ENCODE peak calls at places on chromosomes 5 and 9, in eight cellular contexts. G is ascending aorta, Y is PC-9, E is transverse colon, R is HCT116, U is mucosa of descending colon, N is psoas muscle, M is HepG2. F is an unnamed sample.

GRCh38 chr5:65263291-65263690 is 218.4 kb downstream of the ADAMTS6 start:
- DNase-seq in G (no peak), Y (no peak), E (no peak), R (no peak), U (no peak), N (no peak), M (no peak), F (peak; percentile 31)

GRCh38 chr5:95148453-95148852 is 136.4 kb downstream of the MCTP1 start:
- DNase-seq in G (no peak), Y (no peak), E (no peak), R (no peak), U (no peak), N (no peak), M (no peak), F (no peak)

GRCh38 chr5:28947865-28948264 is 1909.5 kb upstream of the CDH9 start:
- DNase-seq in G (no peak), Y (no peak), E (no peak), R (no peak), U (no peak), N (no peak), M (no peak), F (no peak)

GRCh38 chr5:16880547-16880946 is 55.5 kb downstream of the MYO10 start:
- DNase-seq in G (no peak), Y (no peak), E (no peak), R (no peak), U (no peak), N (no peak), M (no peak), F (no peak)

GRCh38 chr5:2876183-2876582 is 124.7 kb upstream of the IRX2 start:
- DNase-seq in G (no peak), Y (no peak), E (no peak), R (no peak), U (no peak), N (no peak), M (no peak), F (no peak)

GRCh38 chr5:43635374-43635773 is 32.4 kb downstream of the NNT start:
- DNase-seq in G (no peak), Y (no peak), E (no peak), R (no peak), U (no peak), N (no peak), M (no peak), F (peak; percentile 15)

GRCh38 chr9:36504154-36504550 is 68.5 kb upstream of the MELK start:
- DNase-seq in G (no peak), Y (no peak), E (no peak), R (no peak), U (no peak), N (no peak), M (no peak), F (no peak)

GRCh38 chr5:32651638-32652037 is 59.5 kb upstream of the NPR3 start:
- DNase-seq in G (no peak), Y (no peak), E (no peak), R (no peak), U (no peak), N (no peak), M (no peak), F (no peak)

GRCh38 chr5:73229271-73229670 is 56.3 kb downstream of the TMEM174 start:
- DNase-seq in G (no peak), Y (peak; percentile 77), E (no peak), R (no peak), U (no peak), N (no peak), M (no peak), F (no peak)

GRCh38 chr5:38931731-38932130 is 85.9 kb downstream of the OSMR start:
- DNase-seq in G (no peak), Y (no peak), E (no peak), R (no peak), U (no peak), N (no peak), M (no peak), F (no peak)

GRCh38 chr9:134655591-134656333 is 14.2 kb downstream of the COL5A1 start:
- DNase-seq in G (no peak), Y (no peak), E (no peak), R (no peak), U (peak; percentile 18), N (peak; percentile 14), M (no peak), F (no peak)

GRCh38 chr9:121870271-121870670 is 218.8 kb downstream of the DAB2IP start:
- DNase-seq in G (no peak), Y (no peak), E (no peak), R (no peak), U (no peak), N (no peak), M (no peak), F (no peak)

GRCh38 chr5:122702524-122702875 is 72.4 kb upstream of the SNX2 start:
- DNase-seq in G (no peak), Y (no peak), E (no peak), R (no peak), U (no peak), N (no peak), M (no peak), F (no peak)

GRCh38 chr5:122701640-122702523 is 73.0 kb upstream of the SNX2 start:
- DNase-seq in G (no peak), Y (no peak), E (peak; percentile 9), R (no peak), U (no peak), N (no peak), M (no peak), F (no peak)

GRCh38 chr5:122704247-122705036 is 70.4 kb upstream of the SNX2 start:
- DNase-seq in G (no peak), Y (no peak), E (no peak), R (peak; percentile 43), U (no peak), N (no peak), M (peak; percentile 45), F (peak; percentile 78)

GRCh38 chr5:122705876-122706275 is 69.0 kb upstream of the SNX2 start:
- DNase-seq in G (no peak), Y (no peak), E (no peak), R (no peak), U (no peak), N (no peak), M (no peak), F (peak; percentile 12)

DNA sequence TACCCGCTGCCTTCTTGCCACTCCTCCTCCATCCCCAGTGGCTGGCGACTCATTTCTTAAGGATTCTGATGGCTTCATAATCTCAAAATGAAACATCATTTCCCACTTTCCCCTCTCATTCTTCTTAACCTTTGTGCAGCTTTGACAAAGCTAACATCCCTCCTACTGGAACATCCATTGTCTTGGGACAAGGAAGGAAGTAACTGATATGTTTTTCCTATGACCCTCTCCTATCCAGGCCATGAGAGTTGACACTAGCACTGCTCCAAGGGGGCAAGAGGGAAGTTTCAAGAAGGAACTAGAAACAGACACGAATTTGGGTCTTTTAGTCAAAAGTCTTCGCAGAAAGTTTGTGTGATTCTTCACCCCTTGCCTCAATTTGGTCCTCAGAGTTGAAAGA is 71.7 kb upstream of the SNX2 start:
- DNase-seq in G (no peak), Y (no peak), E (no peak), R (no peak), U (no peak), N (no peak), M (no peak), F (peak; percentile 13)
- H3K4me3 ChIP-seq in G (no peak overlapping the region), Y (no peak overlapping the region), E (no peak overlapping the region), R (no peak overlapping the region), U (no peak overlapping the region), N (no peak overlapping the region), M (no peak overlapping the region), F (no peak overlapping the region)

GRCh38 chr9:126066131-126066530 is 260.5 kb upstream of the MVB12B start:
- DNase-seq in G (no peak), Y (no peak), E (no peak), R (no peak), U (no peak), N (no peak), M (no peak), F (no peak)

GRCh38 chr9:126062158-126062929 is 264.3 kb upstream of the MVB12B start:
- DNase-seq in G (no peak), Y (no peak), E (no peak), R (no peak), U (no peak), N (no peak), M (no peak), F (no peak)

GRCh38 chr9:126061575-126061974 is 265.1 kb upstream of the MVB12B start:
- DNase-seq in G (no peak), Y (no peak), E (no peak), R (no peak), U (no peak), N (no peak), M (no peak), F (no peak)

GRCh38 chr9:126067031-126067734 is 259.4 kb upstream of the MVB12B start:
- DNase-seq in G (no peak), Y (no peak), E (no peak), R (no peak), U (no peak), N (no peak), M (no peak), F (no peak)

DNA sequence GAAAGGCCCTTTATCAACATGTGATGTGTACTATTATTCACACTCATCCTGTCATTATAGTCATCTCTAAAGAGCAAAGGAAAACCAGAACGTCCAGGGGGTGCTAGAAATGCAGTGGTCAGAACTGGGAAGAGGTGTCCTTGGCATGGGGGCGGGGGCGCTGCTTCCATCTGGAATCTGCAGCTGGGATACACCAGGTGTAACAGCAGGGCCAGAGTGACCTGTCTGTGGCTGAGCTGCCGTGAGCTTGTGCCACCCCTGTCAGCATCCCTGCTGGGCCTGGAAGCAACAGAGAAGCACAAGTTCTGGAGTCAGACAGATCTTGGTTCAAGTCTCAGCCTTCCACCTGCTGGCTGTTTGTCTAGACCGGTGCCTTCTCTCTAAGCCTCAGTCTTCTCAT is 263.3 kb upstream of the MVB12B start:
- DNase-seq in G (no peak), Y (no peak), E (no peak), R (no peak), U (no peak), N (no peak), M (no peak), F (no peak)
- TF ChIP-seq CTCF in G (no peak), Y (no peak), E (no peak), R (no peak), U (no peak), N (no peak), M (no peak), F (no peak)

GRCh38 chr9:79565245-79565644 is 6.5 kb upstream of the TLE4 start:
- DNase-seq in G (no peak), Y (no peak), E (peak; percentile 30), R (no peak), U (no peak), N (no peak), M (no peak), F (no peak)

GRCh38 chr9:79562749-79563386 is 8.9 kb upstream of the TLE4 start:
- DNase-seq in G (no peak), Y (no peak), E (no peak), R (no peak), U (no peak), N (no peak), M (no peak), F (no peak)

GRCh38 chr9:79555474-79555873 is 16.3 kb upstream of the TLE4 start:
- DNase-seq in G (no peak), Y (no peak), E (no peak), R (no peak), U (no peak), N (no peak), M (no peak), F (no peak)

GRCh38 chr9:79559501-79560181 is 12.1 kb upstream of the TLE4 start:
- DNase-seq in G (no peak), Y (no peak), E (no peak), R (no peak), U (no peak), N (no peak), M (no peak), F (no peak)
- H3K4me3 ChIP-seq in G (no peak overlapping the region), Y (no peak overlapping the region), E (no peak overlapping the region), R (no peak overlapping the region), U (no peak overlapping the region), N (no peak overlapping the region), M (no peak overlapping the region), F (no peak overlapping the region)

GRCh38 chr5:162721125-162721524 is 653.6 kb downstream of the GABRG2 start:
- DNase-seq in G (no peak), Y (no peak), E (no peak), R (no peak), U (no peak), N (no peak), M (no peak), F (no peak)
- TF ChIP-seq CTCF in G (no peak), Y (no peak), E (no peak), R (no peak), U (no peak), N (no peak), M (no peak), F (no peak)

F was measured in fibroblast of pulmonary artery.